ENCODE peak calls at places on chromosomes 11 and 22, in four cellular contexts. Y is CD8-positive, alpha-beta T cell; V is cardiac muscle cell; X is kidney. O is an unnamed sample.
A peak's percentile ranks its signal among the peaks of the same experiment; 100 is the strongest.

GRCh38 chr22:43811777-43812148 is 342 bp downstream of the EFCAB6 start:
- DNase-seq in Y (no peak), V (peak; percentile 47), X (no peak), O (no peak)

GRCh38 chr22:40265783-40266182 is 80.5 kb upstream of the ADSL start:
- DNase-seq in Y (no peak), V (no peak), X (no peak), O (no peak)

GRCh38 chr11:46826310-46827044 is 19.6 kb downstream of the CKAP5 start:
- DNase-seq in Y (peak; percentile 67), V (peak; percentile 85), X (peak; percentile 92), O (peak; percentile 77)

GRCh38 chr11:1025410-1026162 is 10.9 kb downstream of the MUC6 start:
- DNase-seq in Y (no peak), V (no peak), X (no peak), O (no peak)

GRCh38 chr11:127002669-127003259 is 2.2 kb upstream of the KIRREL3 start:
- DNase-seq in Y (no peak), V (no peak), X (no peak), O (no peak)

GRCh38 chr11:123558536-123559315 is 95.7 kb downstream of the SCN3B start:
- DNase-seq in Y (no peak), V (no peak), X (no peak), O (no peak)

GRCh38 chr11:36345084-36345511 is 49.0 kb downstream of the PRR5L start:
- DNase-seq in Y (no peak), V (no peak), X (no peak), O (no peak)

GRCh38 chr11:14320020-14320419 is 39.0 kb downstream of the RRAS2 start:
- DNase-seq in Y (no peak), V (no peak), X (no peak), O (no peak)

GRCh38 chr11:134413334-134414035 is 1.4 kb upstream of the B3GAT1 start:
- DNase-seq in Y (no peak), V (no peak), X (no peak), O (no peak)

GRCh38 chr11:13993096-13993760 is 30.7 kb downstream of the SPON1 start:
- DNase-seq in Y (no peak), V (no peak), X (no peak), O (no peak)

GRCh38 chr11:83235825-83236224 is 42.3 kb downstream of the ANKRD42 start:
- DNase-seq in Y (no peak), V (peak; percentile 57), X (no peak), O (no peak)

GRCh38 chr11:94473177-94473799 is 20.4 kb downstream of the MRE11 start:
- DNase-seq in Y (no peak), V (peak; percentile 33), X (no peak), O (no peak)

GRCh38 chr11:72208281-72208680 is 8.3 kb upstream of the FOLR2 start:
- DNase-seq in Y (no peak), V (no peak), X (no peak), O (no peak)

GRCh38 chr11:72058416-72059034 is 21.8 kb downstream of the NUMA1 start:
- DNase-seq in Y (no peak), V (no peak), X (no peak), O (no peak)

GRCh38 chr11:37946155-37946766 is 1348.2 kb upstream of the RAG2 start:
- DNase-seq in Y (no peak), V (peak; percentile 75), X (no peak), O (no peak)

GRCh38 chr11:122097419-122098001 is 18.5 kb downstream of the BLID start:
- DNase-seq in Y (no peak), V (peak; percentile 71), X (no peak), O (no peak)
- H3K27ac ChIP-seq in Y (no peak overlapping the region), V (no peak overlapping the region), X (no peak overlapping the region), O (peak overlapping the region; percentile 52)

DNA sequence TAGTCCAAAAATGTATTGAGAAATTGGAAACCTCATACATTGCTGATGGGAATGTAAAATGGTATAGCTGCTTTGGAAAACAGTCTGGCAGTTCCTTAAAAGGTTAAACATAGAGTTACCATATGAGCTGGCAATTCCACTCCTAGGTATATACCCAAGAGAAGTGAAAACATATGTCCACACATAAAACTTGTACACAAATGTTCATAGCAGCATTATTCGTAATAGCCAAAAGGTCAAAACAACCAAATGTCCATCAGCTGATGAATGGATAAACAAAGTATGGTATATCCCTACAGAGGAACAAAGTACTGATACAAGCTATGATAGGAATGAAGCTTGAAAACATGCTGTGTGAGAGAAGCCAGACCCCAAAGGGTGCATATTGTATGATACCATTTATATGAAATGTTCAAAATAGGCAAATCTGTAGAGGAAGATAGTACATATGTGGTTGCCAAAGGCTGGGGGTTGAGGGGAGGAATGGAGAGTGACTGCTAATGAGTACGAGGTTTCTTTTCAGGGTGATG is 85.7 kb downstream of the ZBTB16 start:
- DNase-seq in Y (no peak), V (peak; percentile 26), X (no peak), O (no peak)
- H3K27ac ChIP-seq in Y (no peak overlapping the region), V (no peak overlapping the region), X (no peak overlapping the region), O (no peak overlapping the region)

GRCh38 chr22:28953399-28953798 is 70.0 kb downstream of the ZNRF3 start:
- DNase-seq in Y (no peak), V (no peak), X (no peak), O (no peak)
- H3K27ac ChIP-seq in Y (no peak overlapping the region), V (peak overlapping the region; percentile 41), X (peak overlapping the region; percentile 59), O (no peak overlapping the region)

DNA sequence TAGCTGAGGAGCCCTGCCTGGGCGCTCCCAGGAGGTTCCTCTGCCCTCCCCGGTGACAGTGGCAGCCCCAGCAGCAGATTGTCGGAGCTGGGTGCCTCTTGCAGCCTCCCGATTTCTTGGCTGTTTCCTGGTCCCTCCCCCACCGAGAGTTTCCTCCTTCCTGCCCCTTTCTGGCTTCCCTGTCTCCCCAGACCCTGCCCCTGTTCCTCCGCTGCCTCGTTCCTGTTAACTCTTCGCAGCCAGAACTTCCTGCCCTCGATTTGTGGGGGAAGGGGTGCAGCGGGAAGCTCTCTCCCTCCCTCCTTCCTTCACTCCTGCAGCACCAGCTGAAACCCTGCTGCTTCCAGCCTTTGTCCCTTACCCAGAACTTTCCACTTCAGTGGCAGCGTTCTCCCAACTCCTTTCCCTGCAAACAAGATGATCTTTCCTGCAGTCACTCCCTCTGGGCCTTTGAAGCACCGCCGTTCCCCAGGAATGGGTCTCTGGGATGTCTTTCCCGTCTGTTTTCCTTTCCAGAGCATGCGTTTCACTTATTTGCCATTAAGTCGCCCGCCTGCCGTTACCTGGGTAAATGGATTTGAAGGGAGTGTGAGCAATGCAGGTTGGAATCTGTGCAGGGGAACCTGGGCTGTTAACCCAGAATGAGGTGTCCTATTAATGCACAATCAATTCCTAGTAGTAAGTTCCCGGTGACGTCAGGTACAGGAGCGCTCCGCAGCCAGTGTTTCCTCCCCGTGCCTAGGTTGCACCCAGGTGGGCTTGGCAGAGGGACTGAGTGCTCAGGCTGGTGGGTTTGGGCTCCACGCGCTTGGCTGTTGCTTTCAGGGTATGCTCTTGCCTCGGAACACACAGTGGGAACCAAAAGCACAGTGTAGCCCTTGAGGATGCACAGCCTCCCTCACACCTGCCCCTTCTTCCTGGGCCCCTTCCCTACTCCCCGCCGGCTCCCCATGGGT is 4.3 kb downstream of the GRK2 start:
- DNase-seq in Y (no peak), V (peak; percentile 47), X (peak; percentile 87), O (peak; percentile 52)
- H3K27ac ChIP-seq in Y (peak overlapping the region; percentile 58), V (no peak overlapping the region), X (peak overlapping the region; percentile 49), O (peak overlapping the region; percentile 83)

DNA sequence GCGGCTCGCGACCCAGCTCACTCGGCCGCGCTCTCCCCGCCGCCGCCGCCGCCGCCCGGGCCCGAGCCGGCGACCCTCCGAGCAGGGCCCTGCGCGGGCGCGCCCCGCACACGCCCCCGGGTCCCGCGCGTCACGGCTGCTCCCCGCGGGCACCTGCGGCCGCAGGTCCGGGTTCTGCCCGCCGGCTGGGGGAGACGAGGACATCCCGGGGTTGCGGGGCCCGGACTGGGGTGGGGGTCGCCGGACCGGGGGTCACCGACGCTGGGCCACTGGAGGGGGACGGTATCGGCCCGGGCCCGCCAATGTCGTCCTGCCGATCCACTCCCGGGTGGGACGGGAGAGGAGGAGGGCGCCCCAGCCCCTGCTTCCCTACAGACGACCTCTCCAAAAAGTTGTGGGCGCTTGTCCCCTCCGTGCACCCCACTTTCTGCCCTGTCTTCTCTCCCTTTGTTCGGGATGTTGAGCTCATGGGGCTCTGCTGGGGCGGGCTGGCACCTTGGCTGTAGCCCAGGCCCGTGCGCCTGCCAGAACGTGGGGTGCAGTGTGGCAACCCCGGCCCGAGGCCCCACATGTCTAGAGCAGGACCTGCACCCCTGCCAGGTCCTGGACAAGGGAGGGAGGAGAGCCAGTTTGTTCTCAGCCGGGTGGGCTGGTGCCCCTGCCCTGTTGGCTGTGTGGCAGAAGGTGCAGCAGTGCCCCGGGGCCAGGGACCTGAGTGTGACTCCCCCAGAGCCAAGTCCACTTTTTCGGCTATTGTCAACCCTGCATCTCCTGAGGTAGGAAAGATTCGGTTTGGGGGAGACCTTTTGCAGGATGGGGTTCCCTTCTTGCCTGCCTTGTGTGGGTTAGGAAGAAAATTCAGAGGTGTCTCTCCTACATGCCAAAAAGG is 40.2 kb upstream of the CELSR1 start:
- DNase-seq in Y (no peak), V (no peak), X (peak; percentile 83), O (peak; percentile 64)
- H3K27ac ChIP-seq in Y (no peak overlapping the region), V (peak overlapping the region; percentile 12), X (peak overlapping the region; percentile 72), O (peak overlapping the region; percentile 35)

GRCh38 chr11:112042161-112042960 is 17.2 kb downstream of the DLAT start:
- DNase-seq in Y (no peak), V (peak; percentile 50), X (no peak), O (no peak)
- H3K27ac ChIP-seq in Y (no peak overlapping the region), V (peak overlapping the region; percentile 58), X (no peak overlapping the region), O (no peak overlapping the region)